ENCODE peak calls at places on chromosomes 16 and 17, in four cellular contexts. Y, N, B and M are unnamed samples.

GRCh38 chr17:19747829-19748806 is at the start of gene ALDH3A1:
- DNase-seq in Y (peak), N (no peak), B (no peak), M (peak)

GRCh38 chr16:15648135-15648730 is 1.8 kb upstream of the NDE1 start:
- DNase-seq in Y (no peak), N (no peak), B (no peak), M (no peak)

GRCh38 chr17:78329263-78330059 is 30.4 kb downstream of the SOCS3 start:
- DNase-seq in Y (no peak), N (no peak), B (no peak), M (no peak)

GRCh38 chr17:77369544-77369971 is 228.8 kb downstream of the SEC14L1 start:
- DNase-seq in Y (no peak), N (no peak), B (no peak), M (no peak)

GRCh38 chr17:79784353-79785016 is 6.5 kb downstream of the CBX2 start:
- DNase-seq in Y (no peak), N (no peak), B (no peak), M (no peak)

GRCh38 chr16:78461496-78461938 is 362.1 kb downstream of the WWOX start:
- DNase-seq in Y (no peak), N (no peak), B (no peak), M (peak)

GRCh38 chr16:84692451-84692850 is 7.3 kb upstream of the USP10 start:
- DNase-seq in Y (no peak), N (no peak), B (no peak), M (peak)

GRCh38 chr17:79811036-79811887 is 14.4 kb upstream of the CBX8 start:
- DNase-seq in Y (peak), N (peak), B (no peak), M (peak)

GRCh38 chr16:62540496-62540895 is 504.3 kb upstream of the CDH8 start:
- DNase-seq in Y (no peak), N (no peak), B (no peak), M (no peak)
- TF ChIP-seq KDM1A in Y (no peak), N (no peak), B (no peak), M (no peak)

DNA sequence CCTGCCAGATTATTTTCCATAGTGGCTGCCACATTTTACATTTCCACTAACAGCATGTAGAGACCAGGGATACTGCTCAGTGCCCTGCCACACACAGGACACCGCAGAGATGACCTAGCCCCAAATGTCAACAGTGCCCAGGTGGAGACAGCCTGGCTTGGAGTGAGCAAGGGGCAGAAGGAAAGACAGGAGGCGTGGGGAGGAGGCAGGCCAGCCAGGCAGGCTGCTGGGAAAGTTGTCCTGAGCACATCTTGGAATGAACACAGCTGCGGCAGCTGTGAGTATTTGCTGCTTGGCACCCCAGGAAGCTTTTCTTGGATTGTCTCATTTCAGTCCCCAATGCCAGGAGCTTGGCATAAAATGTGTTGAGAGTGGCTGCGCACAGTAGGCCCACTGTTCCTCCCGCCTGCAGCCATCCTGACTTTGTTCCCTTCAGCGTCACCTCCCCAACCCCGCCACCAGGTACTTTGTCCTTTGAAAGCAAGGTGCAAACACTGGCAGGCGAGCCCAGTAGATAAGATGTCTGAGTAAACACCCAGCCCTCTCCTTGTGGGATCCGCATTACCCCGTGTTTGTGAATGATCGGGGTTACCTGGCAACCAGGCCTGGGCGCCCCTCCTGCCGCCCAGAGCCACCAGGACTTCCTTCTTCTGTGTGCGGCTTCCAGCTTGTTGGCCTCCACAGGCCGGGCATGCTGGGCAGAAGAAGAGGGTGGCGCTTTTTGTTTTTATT is 114.0 kb downstream of the CMIP start:
- DNase-seq in Y (peak), N (peak), B (no peak), M (peak)
- TF ChIP-seq ESRRA in Y (no peak), N (no peak), B (no peak), M (peak)

GRCh38 chr16:83019963-83020362 is 393.2 kb downstream of the CDH13 start:
- DNase-seq in Y (no peak), N (no peak), B (no peak), M (no peak)
- TF ChIP-seq KDM1A in Y (no peak), N (no peak), B (no peak), M (no peak)

GRCh38 chr17:63626551-63627228 is 4.5 kb downstream of the MAP3K3 start:
- DNase-seq in Y (no peak), N (no peak), B (no peak), M (no peak)

GRCh38 chr17:63621684-63622570 is at the start of gene MAP3K3:
- DNase-seq in Y (peak), N (peak), B (peak), M (peak)

GRCh38 chr17:63621229-63621683 is 961 bp upstream of the MAP3K3 start:
- DNase-seq in Y (peak), N (no peak), B (no peak), M (no peak)

GRCh38 chr17:63623786-63624185 is 1.6 kb downstream of the MAP3K3 start:
- DNase-seq in Y (no peak), N (no peak), B (no peak), M (no peak)

GRCh38 chr17:63622571-63623390 is 564 bp downstream of the MAP3K3 start:
- DNase-seq in Y (peak), N (peak), B (no peak), M (peak)
- TF ChIP-seq ESRRA in Y (no peak), N (no peak), B (no peak), M (no peak)